ENCODE peak calls at places on chromosomes 11 and 22, in nine cellular contexts. Z is left lung; W is RWPE2; R is mucosa of descending colon; J is T-helper 17 cell; K is aorta; H is left colon; N is activated CD8-positive, alpha-beta T cell treated with anti-CD3 and anti-CD28 coated beads for 36 hours; G is natural killer cell. C is an unnamed sample.

GRCh38 chr22:17769013-17769715 is 5.1 kb downstream of the BID start:
- ATAC-seq in W (no peak), G (no peak), J (no peak), R (no peak), N (no peak), H (no peak), Z (no peak), K (no peak), C (no peak)

GRCh38 chr11:70078095-70078795 is at the start of gene ANO1:
- ATAC-seq in J (no peak), Z (no peak), N (no peak), W (no peak), H (peak), R (peak), G (no peak), K (no peak), C (no peak)

GRCh38 chr11:29120329-29120695 is 896.5 kb downstream of the KCNA4 start:
- ATAC-seq in N (no peak), J (no peak), Z (no peak), R (no peak), W (no peak), G (no peak), K (no peak), H (no peak), C (no peak)

GRCh38 chr11:75051043-75051442 is 45.6 kb downstream of the OR2AT4 start:
- ATAC-seq in H (no peak), W (no peak), Z (no peak), J (no peak), K (no peak), N (no peak), R (no peak), G (no peak), C (no peak)

GRCh38 chr22:23763579-23764331 is 965 bp downstream of the C22orf15 start:
- ATAC-seq in G (peak), J (peak), R (no peak), W (no peak), N (peak), K (no peak), H (no peak), Z (no peak), C (no peak)

GRCh38 chr11:133474461-133474860 is 57.8 kb downstream of the OPCML start:
- ATAC-seq in W (no peak), H (no peak), J (no peak), Z (no peak), R (no peak), G (no peak), K (no peak), N (no peak), C (no peak)

GRCh38 chr11:74179234-74180126 is 8.4 kb downstream of the PPME1 start:
- ATAC-seq in R (no peak), N (no peak), W (no peak), J (no peak), K (no peak), H (no peak), Z (no peak), G (no peak), C (no peak)

GRCh38 chr22:24350627-24351026 is 76.8 kb upstream of the ADORA2A start:
- ATAC-seq in K (no peak), R (no peak), H (no peak), W (no peak), N (no peak), G (no peak), J (no peak), Z (no peak), C (peak)

GRCh38 chr11:9280655-9281301 is 15.6 kb upstream of the DENND5A start:
- ATAC-seq in Z (peak), W (peak), R (peak), G (peak), J (peak), H (peak), K (no peak), N (peak), C (no peak)

GRCh38 chr11:30914143-30914762 is 328.1 kb upstream of the MPPED2 start:
- ATAC-seq in H (peak), N (no peak), J (no peak), G (no peak), Z (peak), K (peak), R (peak), W (peak), C (peak)

GRCh38 chr22:16956290-16956689 is 51.7 kb downstream of the GAB4 start:
- ATAC-seq in N (no peak), R (no peak), J (no peak), K (no peak), G (peak), H (no peak), W (no peak), Z (no peak), C (no peak)

GRCh38 chr11:83187463-83187862 is 6.0 kb upstream of the ANKRD42 start:
- ATAC-seq in H (peak), N (no peak), W (peak), K (no peak), J (no peak), Z (no peak), G (no peak), R (peak), C (peak)

GRCh38 chr22:46770726-46771125 is 8.3 kb downstream of the TBC1D22A start:
- ATAC-seq in N (no peak), G (peak), J (peak), Z (no peak), K (no peak), R (no peak), H (no peak), W (no peak), C (no peak)

GRCh38 chr22:27585141-27585540 is 216.4 kb downstream of the MN1 start:
- ATAC-seq in J (no peak), H (no peak), N (no peak), Z (no peak), K (no peak), W (peak), G (no peak), R (no peak), C (no peak)

GRCh38 chr11:77115181-77115611 is 12.6 kb downstream of the OMP start:
- ATAC-seq in R (no peak), Z (no peak), N (peak), K (no peak), J (no peak), G (no peak), H (no peak), W (peak), C (no peak)

GRCh38 chr11:76277298-76278175 is 71.2 kb upstream of the WNT11 start:
- ATAC-seq in K (no peak), N (no peak), G (no peak), Z (no peak), R (no peak), H (no peak), W (no peak), J (no peak), C (no peak)

GRCh38 chr11:10893713-10894112 is 35.9 kb upstream of the ZBED5 start:
- ATAC-seq in K (no peak), H (peak), G (no peak), Z (peak), R (peak), J (no peak), N (no peak), W (peak), C (no peak)

GRCh38 chr11:95358516-95359322 is 127.7 kb upstream of the SESN3 start:
- ATAC-seq in R (no peak), Z (no peak), H (no peak), W (no peak), N (no peak), K (no peak), G (no peak), J (no peak), C (peak)

GRCh38 chr11:13473013-13473722 is 10.1 kb upstream of the BTBD10 start:
- ATAC-seq in N (no peak), K (no peak), W (no peak), H (no peak), Z (no peak), J (no peak), G (no peak), R (no peak), C (no peak)